ENCODE peak calls at places on chromosomes 12 and 14, in five cellular contexts. O is vagina, A is tibial artery, P is right lobe of liver, G is heart left ventricle. V is an unnamed sample. For H3K4me1, the result is how much of the 10 kb centered on the place peaks cover.

GRCh38 chr14:28308727-28309126 is 457.9 kb upstream of the FOXG1 start:
- DNase-seq in O (no peak), A (no peak), P (no peak), G (no peak), V (no peak)

GRCh38 chr14:26163761-26164160 is 434.1 kb downstream of the NOVA1 start:
- DNase-seq in O (no peak), A (no peak), P (no peak), G (no peak), V (no peak)

GRCh38 chr14:52023518-52023917 is 34.2 kb downstream of the RTRAF start:
- DNase-seq in O (no peak), A (no peak), P (no peak), G (peak), V (no peak)

GRCh38 chr14:52918486-52918885 is 32.4 kb downstream of the FERMT2 start:
- DNase-seq in O (no peak), A (no peak), P (no peak), G (no peak), V (no peak)

GRCh38 chr14:59819446-59820088 is 51.0 kb downstream of the RTN1 start:
- DNase-seq in O (no peak), A (no peak), P (peak), G (no peak), V (no peak)

GRCh38 chr12:67355428-67356385 is 86.5 kb downstream of the CAND1 start:
- DNase-seq in O (no peak), A (no peak), P (no peak), G (no peak), V (no peak)

GRCh38 chr14:93943052-93943451 is 15.9 kb downstream of the FAM181A start:
- DNase-seq in O (no peak), A (no peak), P (no peak), G (no peak), V (no peak)

GRCh38 chr12:124750149-124750656 is 113.5 kb downstream of the SCARB1 start:
- DNase-seq in O (no peak), A (no peak), P (peak), G (no peak), V (no peak)

GRCh38 chr12:130240831-130241590 is 78.7 kb downstream of the FZD10 start:
- DNase-seq in O (no peak), A (no peak), P (no peak), G (no peak), V (no peak)

GRCh38 chr12:130334937-130335336 is 2.8 kb upstream of the PIWIL1 start:
- DNase-seq in O (no peak), A (no peak), P (no peak), G (no peak), V (no peak)

GRCh38 chr12:109291531-109292341 is 17.3 kb downstream of the FOXN4 start:
- DNase-seq in O (no peak), A (peak), P (no peak), G (peak), V (peak)

GRCh38 chr12:124002654-124003053 is 29.6 kb downstream of the ZNF664 start:
- DNase-seq in O (no peak), A (no peak), P (no peak), G (no peak), V (no peak)

GRCh38 chr12:3304436-3305135 is 186.4 kb upstream of the PRMT8 start:
- DNase-seq in O (no peak), A (no peak), P (no peak), G (no peak), V (no peak)

GRCh38 chr14:64654931-64655330 is 49.3 kb upstream of the PLEKHG3 start:
- DNase-seq in O (no peak), A (no peak), P (no peak), G (no peak), V (no peak)

DNA sequence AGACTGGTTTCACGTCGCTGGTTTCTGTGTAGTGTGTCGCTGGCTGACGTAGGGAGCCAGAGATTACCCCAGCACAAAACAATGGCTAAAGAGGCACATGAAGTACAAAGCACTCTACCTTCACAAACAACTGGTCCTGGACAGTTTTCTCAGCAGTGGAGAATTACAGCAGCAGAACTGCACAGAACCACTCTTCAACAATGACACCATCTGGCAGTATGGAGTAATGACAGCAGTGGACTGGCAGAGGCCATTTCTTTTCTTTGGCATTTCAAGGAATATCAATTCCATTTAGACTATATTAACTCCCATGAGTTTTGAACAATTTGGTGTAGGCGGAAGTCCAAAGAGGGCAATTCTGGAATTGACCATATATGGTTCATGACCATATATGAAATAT is 1074.1 kb downstream of the AACS start:
- DNase-seq in O (no peak), A (no peak), P (no peak), G (no peak), V (no peak)
- TF ChIP-seq CTCF in O (no peak), A (no peak), P (no peak), G (no peak), V (no peak)

GRCh38 chr12:65533177-65533883 is 254.8 kb downstream of the MSRB3 start:
- DNase-seq in O (no peak), A (no peak), P (no peak), G (no peak), V (no peak)

GRCh38 chr12:65532744-65533143 is 254.3 kb downstream of the MSRB3 start:
- DNase-seq in O (no peak), A (no peak), P (no peak), G (no peak), V (no peak)

GRCh38 chr12:65532162-65532561 is 253.7 kb downstream of the MSRB3 start:
- DNase-seq in O (no peak), A (no peak), P (no peak), G (no peak), V (no peak)

GRCh38 chr12:65535951-65536350 is 257.5 kb downstream of the MSRB3 start:
- DNase-seq in O (no peak), A (no peak), P (no peak), G (no peak), V (no peak)

GRCh38 chr12:65534105-65534841 is 255.8 kb downstream of the MSRB3 start:
- DNase-seq in O (no peak), A (no peak), P (no peak), G (no peak), V (no peak)
- H3K4me1 ChIP-seq in O (under half), A (half or more), P (under half), G (under half), V (under half)

GRCh38 chr12:51873251-51873994 is 14.5 kb upstream of the ANKRD33 start:
- DNase-seq in O (no peak), A (no peak), P (peak), G (no peak), V (no peak)

GRCh38 chr12:51871918-51872688 is 15.8 kb upstream of the ANKRD33 start:
- DNase-seq in O (no peak), A (no peak), P (peak), G (no peak), V (no peak)

GRCh38 chr12:51872689-51872981 is 15.3 kb upstream of the ANKRD33 start:
- DNase-seq in O (no peak), A (no peak), P (no peak), G (no peak), V (no peak)

GRCh38 chr12:51874013-51874412 is 13.9 kb upstream of the ANKRD33 start:
- DNase-seq in O (no peak), A (no peak), P (peak), G (no peak), V (no peak)

DNA sequence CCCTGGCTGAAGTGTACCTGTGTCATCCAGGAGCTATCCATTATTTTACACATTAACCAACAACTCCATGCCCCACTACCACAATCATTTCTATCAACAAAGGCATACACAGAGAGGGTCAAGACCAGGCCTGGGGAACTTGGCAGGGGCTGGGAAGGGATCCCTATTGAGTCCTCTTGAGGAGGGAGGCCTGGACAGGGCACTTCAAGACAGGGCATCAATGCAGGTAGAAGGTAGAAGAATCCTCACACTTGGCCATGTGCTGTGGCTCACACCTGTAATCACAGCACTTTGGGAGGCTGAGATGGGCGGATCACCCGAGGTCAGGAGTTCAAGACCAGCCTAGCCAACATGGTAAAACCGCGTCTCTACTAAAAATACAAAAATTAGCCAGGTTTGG is 13.4 kb upstream of the ANKRD33 start:
- DNase-seq in O (no peak), A (no peak), P (peak), G (no peak), V (no peak)
- TF ChIP-seq CTCF in O (no peak), A (no peak), P (no peak), G (no peak), V (no peak)

GRCh38 chr12:612886-613285 is 50.4 kb downstream of the NINJ2 start:
- DNase-seq in O (no peak), A (no peak), P (peak), G (no peak), V (no peak)

GRCh38 chr12:614727-615060 is 48.6 kb downstream of the NINJ2 start:
- DNase-seq in O (no peak), A (no peak), P (no peak), G (no peak), V (no peak)

GRCh38 chr12:613996-614726 is 49.1 kb downstream of the NINJ2 start:
- DNase-seq in O (no peak), A (no peak), P (no peak), G (no peak), V (no peak)

GRCh38 chr12:615620-616019 is 47.6 kb downstream of the NINJ2 start:
- DNase-seq in O (no peak), A (no peak), P (no peak), G (no peak), V (no peak)

GRCh38 chr12:612293-612692 is 51.0 kb downstream of the NINJ2 start:
- DNase-seq in O (no peak), A (no peak), P (no peak), G (no peak), V (no peak)
- H3K4me1 ChIP-seq in O (under half), A (under half), P (under half), G (under half), V (under half)

GRCh38 chr12:88001327-88001726 is 27.9 kb downstream of the C12orf50 start:
- DNase-seq in O (no peak), A (no peak), P (no peak), G (no peak), V (no peak)

GRCh38 chr12:87991483-87991882 is 37.7 kb downstream of the C12orf50 start:
- DNase-seq in O (no peak), A (no peak), P (no peak), G (no peak), V (no peak)

DNA sequence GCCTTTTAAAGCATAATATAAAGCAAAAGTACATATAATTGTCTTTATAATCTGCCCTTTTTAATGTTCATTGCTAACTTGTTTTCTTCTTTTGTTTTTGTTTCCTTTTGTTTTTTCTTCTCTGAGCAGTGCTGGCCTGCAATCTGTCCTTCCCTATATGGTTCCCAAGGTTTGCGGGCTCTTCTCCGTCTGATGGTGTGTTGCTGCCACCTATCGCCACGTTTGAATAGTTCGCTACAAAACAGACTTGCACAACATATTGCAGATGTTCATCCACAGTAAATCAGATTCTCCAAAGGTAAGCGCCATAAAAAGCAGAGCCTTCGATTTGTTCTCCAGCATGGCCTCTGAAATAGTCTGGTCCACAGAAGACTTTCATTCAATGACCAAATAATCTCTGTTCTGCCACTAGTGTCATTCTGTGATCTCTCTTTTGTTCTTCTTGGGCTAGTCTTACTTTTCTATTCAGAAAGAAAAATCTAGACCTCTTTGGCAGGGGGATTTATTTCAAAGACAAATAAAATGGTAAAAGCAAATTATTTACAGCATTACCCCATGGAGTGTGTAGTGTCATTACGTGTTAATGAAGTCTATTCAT is 33.5 kb downstream of the C12orf50 start:
- DNase-seq in O (no peak), A (peak), P (peak), G (peak), V (peak)
- TF ChIP-seq CTCF in O (peak), A (peak), P (peak), G (peak), V (peak)

DNA sequence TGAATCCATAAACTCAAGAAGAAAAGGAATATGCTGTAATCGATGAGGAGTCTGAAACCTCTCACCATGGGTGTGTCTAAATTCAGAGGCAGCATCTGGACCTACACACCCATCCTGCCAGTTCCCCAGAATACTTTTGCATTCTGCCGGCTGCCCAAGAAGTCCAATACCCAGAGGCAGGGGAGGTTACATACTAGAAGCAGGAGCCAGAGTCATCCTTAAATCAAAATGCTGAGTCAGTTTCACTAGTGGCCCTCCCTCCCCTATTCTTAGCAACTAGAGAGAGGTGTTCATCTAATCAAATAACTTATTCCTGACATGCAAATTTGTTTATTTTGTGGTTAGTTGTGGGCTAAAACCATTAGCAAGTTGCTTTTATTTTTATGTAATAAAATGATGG is 8.0 kb downstream of the BHLHE41 start:
- DNase-seq in O (no peak), A (no peak), P (no peak), G (no peak), V (no peak)
- H3K4me1 ChIP-seq in O (under half), A (half or more), P (under half), G (under half), V (under half)

GRCh38 chr12:77161944-77162343 is 96.6 kb upstream of the E2F7 start:
- DNase-seq in O (no peak), A (no peak), P (no peak), G (no peak), V (no peak)
- TF ChIP-seq CTCF in O (no peak), A (no peak), P (no peak), G (no peak), V (no peak)

DNA sequence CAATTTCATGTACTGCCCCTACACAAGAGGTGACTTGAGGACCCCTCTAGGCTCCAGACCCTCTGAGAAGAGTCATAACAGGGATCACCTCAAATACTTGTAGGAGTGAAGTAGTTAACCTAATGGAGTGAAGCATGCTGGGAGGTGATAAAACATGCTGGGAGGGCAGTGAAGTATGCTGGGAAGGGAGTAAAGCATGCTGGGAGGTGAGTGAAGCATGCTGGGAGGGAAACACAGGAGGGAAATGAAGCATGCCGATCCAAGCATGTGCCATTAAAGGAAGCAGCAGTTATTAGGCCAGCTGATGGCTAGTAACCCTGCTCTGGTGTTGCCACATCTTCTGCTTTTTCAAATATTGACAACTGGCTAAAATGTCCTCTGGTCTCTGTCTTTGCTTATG is 70.7 kb upstream of the TRHDE start:
- DNase-seq in O (no peak), A (no peak), P (no peak), G (no peak), V (no peak)
- H3K4me1 ChIP-seq in O (under half), A (under half), P (under half), G (under half), V (under half)

GRCh38 chr12:121454921-121455320 is 55.0 kb downstream of the RNF34 start:
- DNase-seq in O (no peak), A (no peak), P (no peak), G (no peak), V (no peak)
- TF ChIP-seq CTCF in O (no peak), A (no peak), P (no peak), G (no peak), V (no peak)